ENCODE peak calls at places on chromosomes 1 and 21, in eight cellular contexts. S is GM12865; G is CD8-positive, alpha-beta memory T cell; E is astrocyte of the cerebellum; Z is GM12864; Y is tibial artery; D is kidney epithelial cell; A is adipocyte. K is an unnamed sample.

GRCh38 chr1:7101187-7101586 is 315.9 kb downstream of the CAMTA1 start:
- DNase-seq in S (no peak), G (no peak), E (no peak), Z (no peak), Y (no peak), D (no peak), A (no peak), K (no peak)

GRCh38 chr21:45279446-45280177 is 8.1 kb downstream of the POFUT2 start:
- DNase-seq in S (no peak), G (no peak), E (no peak), Z (no peak), Y (peak), D (no peak), A (no peak), K (no peak)

GRCh38 chr1:94792473-94792875 is 27.7 kb upstream of the SLC44A3 start:
- DNase-seq in S (peak), G (no peak), E (peak), Z (peak), Y (no peak), D (no peak), A (peak), K (no peak)

GRCh38 chr1:85054664-85055063 is 6.4 kb upstream of the MCOLN3 start:
- DNase-seq in S (no peak), G (no peak), E (no peak), Z (no peak), Y (no peak), D (no peak), A (no peak), K (no peak)

GRCh38 chr1:75396745-75397144 is 214.2 kb downstream of the SLC44A5 start:
- DNase-seq in S (no peak), G (no peak), E (no peak), Z (no peak), Y (no peak), D (no peak), A (no peak), K (no peak)

GRCh38 chr21:46243325-46243724 is 14.8 kb upstream of the LSS start:
- DNase-seq in S (no peak), G (no peak), E (no peak), Z (no peak), Y (no peak), D (no peak), A (no peak), K (no peak)

GRCh38 chr1:239288964-239289535 is 97.3 kb upstream of the CHRM3 start:
- DNase-seq in S (no peak), G (no peak), E (no peak), Z (no peak), Y (no peak), D (no peak), A (no peak), K (no peak)

GRCh38 chr1:197954718-197955418 is 37.7 kb downstream of the LHX9 start:
- DNase-seq in S (no peak), G (no peak), E (no peak), Z (no peak), Y (no peak), D (no peak), A (no peak), K (no peak)

GRCh38 chr21:16954787-16955186 is 558.1 kb upstream of the CXADR start:
- DNase-seq in S (no peak), G (no peak), E (no peak), Z (no peak), Y (no peak), D (no peak), A (no peak), K (no peak)

GRCh38 chr1:26574690-26575349 is 45.3 kb downstream of the RPS6KA1 start:
- DNase-seq in S (no peak), G (no peak), E (peak), Z (no peak), Y (no peak), D (no peak), A (no peak), K (no peak)

GRCh38 chr21:42437786-42438185 is 34.1 kb downstream of the UBASH3A start:
- DNase-seq in S (no peak), G (no peak), E (no peak), Z (no peak), Y (no peak), D (no peak), A (no peak), K (no peak)

GRCh38 chr1:169271094-169271493 is 96.5 kb downstream of the NME7 start:
- DNase-seq in S (no peak), G (no peak), E (no peak), Z (no peak), Y (no peak), D (no peak), A (no peak), K (no peak)

GRCh38 chr1:207644479-207644851 is 468 bp upstream of the CR1L start:
- DNase-seq in S (no peak), G (no peak), E (no peak), Z (no peak), Y (no peak), D (no peak), A (no peak), K (no peak)
- H3K4me3 ChIP-seq in S (no peak), G (peak), E (peak), Z (peak), Y (peak), D (peak), A (peak), K (peak)

GRCh38 chr1:42788021-42788420 is 3.2 kb downstream of the TMEM269 start:
- DNase-seq in S (no peak), G (no peak), E (no peak), Z (no peak), Y (no peak), D (no peak), A (no peak), K (no peak)

GRCh38 chr1:42784547-42784945 is 245 bp upstream of the TMEM269 start:
- DNase-seq in S (no peak), G (no peak), E (no peak), Z (no peak), Y (no peak), D (no peak), A (no peak), K (no peak)

GRCh38 chr1:42786097-42786496 is 1.3 kb downstream of the TMEM269 start:
- DNase-seq in S (no peak), G (no peak), E (no peak), Z (no peak), Y (no peak), D (no peak), A (no peak), K (no peak)

GRCh38 chr1:42783092-42783491 is 1.7 kb upstream of the TMEM269 start:
- DNase-seq in S (no peak), G (no peak), E (no peak), Z (no peak), Y (no peak), D (no peak), A (no peak), K (no peak)

DNA sequence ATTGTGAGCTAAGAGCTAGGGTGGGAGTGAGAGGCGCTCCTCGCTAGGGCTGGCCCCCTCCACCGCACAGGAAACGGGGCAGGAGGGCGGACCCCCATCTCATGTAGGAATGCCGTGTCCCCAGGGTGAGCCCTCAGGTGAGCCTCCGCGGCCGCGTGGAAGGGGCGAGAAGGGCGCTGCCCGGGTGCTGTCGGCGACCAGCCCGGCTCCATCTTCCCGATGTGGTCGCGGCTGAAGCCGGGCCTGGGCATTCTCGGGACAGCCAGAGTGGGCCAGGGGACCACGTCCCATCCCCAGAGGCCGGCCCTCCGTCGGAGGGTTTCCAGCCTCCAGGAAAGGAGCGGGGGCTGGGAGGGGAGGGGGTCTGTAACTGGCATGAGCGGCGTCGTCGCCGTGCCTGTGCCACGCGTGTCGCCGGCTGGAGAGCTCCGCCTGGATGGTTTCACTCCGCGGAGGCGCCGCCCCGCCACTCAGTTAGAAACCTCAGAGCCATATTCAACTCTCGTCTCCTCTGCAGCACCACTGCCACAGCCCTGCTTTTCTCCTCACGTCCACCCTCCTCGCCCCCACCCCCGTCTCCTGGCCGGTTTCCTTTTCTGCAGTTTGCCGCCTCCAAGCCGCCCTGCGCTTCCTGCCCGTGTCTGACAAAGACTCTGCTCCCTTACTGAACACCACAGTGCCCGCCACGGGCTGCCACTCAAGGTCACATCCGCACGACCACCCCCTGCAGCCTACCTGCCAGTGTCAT is at the start of gene TMEM269:
- DNase-seq in S (no peak), G (peak), E (no peak), Z (no peak), Y (no peak), D (no peak), A (peak), K (no peak)
- H3K4me3 ChIP-seq in S (no peak), G (peak), E (peak), Z (no peak), Y (peak), D (peak), A (peak), K (no peak)

GRCh38 chr1:23757812-23758211 is 14.5 kb downstream of the ELOA start:
- DNase-seq in S (no peak), G (no peak), E (no peak), Z (no peak), Y (no peak), D (no peak), A (no peak), K (no peak)
- H3K4me3 ChIP-seq in S (no peak), G (no peak), E (no peak), Z (no peak), Y (no peak), D (no peak), A (no peak), K (no peak)

GRCh38 chr1:38476111-38476783 is 383.3 kb downstream of the RRAGC start:
- DNase-seq in S (peak), G (no peak), E (no peak), Z (no peak), Y (no peak), D (no peak), A (no peak), K (no peak)
- H3K4me3 ChIP-seq in S (peak), G (no peak), E (peak), Z (peak), Y (no peak), D (no peak), A (no peak), K (no peak)